ENCODE peak calls at places on chromosomes 12 and 14, in nine cellular contexts. B, T, G, Q, F, O, D, U and N are unnamed samples.

GRCh38 chr14:53894456-53894855 is 62.2 kb downstream of the BMP4 start:
- DNase-seq in B (no peak), T (no peak), G (no peak), Q (no peak), F (no peak), O (no peak), D (peak), U (no peak), N (peak)

GRCh38 chr14:67749341-67750110 is 47.8 kb downstream of the RDH12 start:
- DNase-seq in B (no peak), T (no peak), G (no peak), Q (no peak), F (no peak), O (no peak), D (peak), U (no peak), N (no peak)

GRCh38 chr12:45827974-45828373 is 98.5 kb downstream of the ARID2 start:
- DNase-seq in B (no peak), T (no peak), G (no peak), Q (no peak), F (no peak), O (no peak), D (no peak), U (no peak), N (no peak)

GRCh38 chr12:59808317-59808910 is 212.6 kb downstream of the SLC16A7 start:
- DNase-seq in B (no peak), T (no peak), G (peak), Q (peak), F (no peak), O (peak), D (peak), U (no peak), N (peak)

GRCh38 chr14:102220031-102220430 is 80.3 kb downstream of the WDR20 start:
- DNase-seq in B (no peak), T (no peak), G (no peak), Q (no peak), F (no peak), O (no peak), D (no peak), U (no peak), N (no peak)

GRCh38 chr12:64385468-64385867 is 5.1 kb downstream of the C12orf56 start:
- DNase-seq in B (no peak), T (no peak), G (peak), Q (no peak), F (peak), O (no peak), D (no peak), U (no peak), N (no peak)

GRCh38 chr12:132603240-132604107 is 6.9 kb downstream of the LRCOL1 start:
- DNase-seq in B (no peak), T (no peak), G (no peak), Q (peak), F (no peak), O (no peak), D (no peak), U (no peak), N (no peak)

GRCh38 chr14:104558231-104559042 is 21.1 kb upstream of the C14orf180 start:
- DNase-seq in B (peak), T (no peak), G (no peak), Q (peak), F (no peak), O (no peak), D (no peak), U (no peak), N (no peak)

GRCh38 chr14:77319416-77319815 is 1.3 kb downstream of the POMT2 start:
- DNase-seq in B (no peak), T (no peak), G (no peak), Q (peak), F (no peak), O (no peak), D (no peak), U (no peak), N (no peak)

GRCh38 chr12:49190317-49190716 is 1.4 kb upstream of the TUBA1A start:
- DNase-seq in B (no peak), T (no peak), G (no peak), Q (peak), F (no peak), O (no peak), D (no peak), U (no peak), N (no peak)

GRCh38 chr12:5456906-5457305 is 25.0 kb downstream of the NTF3 start:
- DNase-seq in B (no peak), T (no peak), G (no peak), Q (no peak), F (no peak), O (no peak), D (peak), U (no peak), N (peak)

GRCh38 chr12:72286526-72286925 is 14.4 kb downstream of the TRHDE start:
- DNase-seq in B (no peak), T (no peak), G (no peak), Q (no peak), F (no peak), O (no peak), D (no peak), U (no peak), N (peak)

GRCh38 chr12:94650143-94651056 is at the start of gene TMCC3:
- DNase-seq in B (peak), T (peak), G (peak), Q (peak), F (no peak), O (peak), D (peak), U (no peak), N (peak)

GRCh38 chr12:57347284-57347683 is 83.6 kb downstream of the R3HDM2 start:
- DNase-seq in B (no peak), T (no peak), G (no peak), Q (no peak), F (no peak), O (no peak), D (no peak), U (no peak), N (no peak)

GRCh38 chr14:22221508-22221907 is 367.5 kb downstream of the DAD1 start:
- DNase-seq in B (no peak), T (no peak), G (peak), Q (no peak), F (no peak), O (peak), D (peak), U (no peak), N (no peak)

GRCh38 chr12:52798003-52798670 is 2.2 kb upstream of the KRT3 start:
- DNase-seq in B (no peak), T (no peak), G (peak), Q (no peak), F (no peak), O (no peak), D (no peak), U (peak), N (no peak)

GRCh38 chr12:125069616-125070015 is 4.4 kb downstream of the AACS start:
- DNase-seq in B (no peak), T (no peak), G (no peak), Q (no peak), F (no peak), O (no peak), D (no peak), U (no peak), N (no peak)

GRCh38 chr12:25187781-25188180 is 7.2 kb downstream of the DNAI7 start:
- DNase-seq in B (no peak), T (no peak), G (peak), Q (no peak), F (no peak), O (no peak), D (peak), U (peak), N (peak)

GRCh38 chr12:128942960-128943477 is 89.7 kb downstream of the GLT1D1 start:
- DNase-seq in B (no peak), T (no peak), G (no peak), Q (no peak), F (no peak), O (no peak), D (no peak), U (no peak), N (no peak)

GRCh38 chr14:106605548-106606448 is 1079.4 kb downstream of the TMEM121 start:
- DNase-seq in B (peak), T (no peak), G (no peak), Q (no peak), F (peak), O (peak), D (no peak), U (no peak), N (no peak)

GRCh38 chr14:65224799-65225198 is 122.5 kb upstream of the MAX start:
- DNase-seq in B (no peak), T (no peak), G (no peak), Q (no peak), F (no peak), O (no peak), D (no peak), U (no peak), N (peak)

GRCh38 chr14:100677925-100678765 is 48.5 kb upstream of the DLK1 start:
- DNase-seq in B (no peak), T (no peak), G (no peak), Q (no peak), F (no peak), O (no peak), D (peak), U (no peak), N (peak)